ENCODE peak calls at places on chromosomes 4 and X, in nine cellular contexts. One of them, this sample, is unnamed.

GRCh38 chr4:26325191-26325590 is 4.4 kb downstream of the RBPJ start:
- DNase-seq in AG09309: no peak
- DNase-seq in heart left ventricle: no peak
- DNase-seq in cardiac muscle cell: peak; percentile 50
- DNase-seq in breast epithelium: no peak
- DNase-seq in GM20000: peak; percentile 32
- DNase-seq in fibroblast of lung: peak; percentile 74
- DNase-seq in right atrium auricular region: no peak
- DNase-seq in H9: no peak
- DNase-seq in this sample: no peak

GRCh38 chrX:40098264-40099045 is 697 bp upstream of the BCOR start:
- DNase-seq in fibroblast of lung: peak; percentile 39
- DNase-seq in heart left ventricle: peak; percentile 49
- DNase-seq in right atrium auricular region: no peak
- DNase-seq in H9: peak; percentile 80
- DNase-seq in breast epithelium: no peak
- DNase-seq in cardiac muscle cell: peak; percentile 63
- DNase-seq in GM20000: peak; percentile 61
- DNase-seq in AG09309: no peak
- DNase-seq in this sample: no peak

GRCh38 chrX:17488036-17488435 is 113.0 kb downstream of the NHS start:
- DNase-seq in AG09309: no peak
- DNase-seq in breast epithelium: no peak
- DNase-seq in H9: no peak
- DNase-seq in GM20000: no peak
- DNase-seq in right atrium auricular region: no peak
- DNase-seq in fibroblast of lung: no peak
- DNase-seq in cardiac muscle cell: peak; percentile 67
- DNase-seq in heart left ventricle: no peak
- DNase-seq in this sample: no peak

GRCh38 chr4:112213850-112214249 is 17.7 kb upstream of the AP1AR start:
- DNase-seq in breast epithelium: no peak
- DNase-seq in heart left ventricle: no peak
- DNase-seq in right atrium auricular region: no peak
- DNase-seq in GM20000: no peak
- DNase-seq in H9: no peak
- DNase-seq in fibroblast of lung: peak; percentile 94
- DNase-seq in AG09309: peak; percentile 63
- DNase-seq in cardiac muscle cell: peak; percentile 83
- DNase-seq in this sample: no peak

GRCh38 chr4:16908377-16909021 is 10.1 kb upstream of the LDB2 start:
- DNase-seq in AG09309: no peak
- DNase-seq in cardiac muscle cell: no peak
- DNase-seq in breast epithelium: no peak
- DNase-seq in H9: peak; percentile 54
- DNase-seq in fibroblast of lung: no peak
- DNase-seq in GM20000: no peak
- DNase-seq in heart left ventricle: no peak
- DNase-seq in right atrium auricular region: no peak
- DNase-seq in this sample: no peak

GRCh38 chr4:157080605-157081004 is 4.7 kb downstream of the GLRB start:
- DNase-seq in fibroblast of lung: peak; percentile 15
- DNase-seq in right atrium auricular region: no peak
- DNase-seq in H9: no peak
- DNase-seq in breast epithelium: no peak
- DNase-seq in cardiac muscle cell: no peak
- DNase-seq in AG09309: no peak
- DNase-seq in GM20000: no peak
- DNase-seq in heart left ventricle: no peak
- DNase-seq in this sample: no peak

GRCh38 chrX:119996069-119996468 is 52.5 kb upstream of the NKAP start:
- DNase-seq in fibroblast of lung: no peak
- DNase-seq in right atrium auricular region: no peak
- DNase-seq in AG09309: no peak
- DNase-seq in GM20000: no peak
- DNase-seq in H9: no peak
- DNase-seq in heart left ventricle: no peak
- DNase-seq in breast epithelium: no peak
- DNase-seq in cardiac muscle cell: no peak
- DNase-seq in this sample: no peak

GRCh38 chr4:122259849-122260248 is 107.7 kb downstream of the BLTP1 start:
- DNase-seq in right atrium auricular region: no peak
- DNase-seq in AG09309: no peak
- DNase-seq in fibroblast of lung: no peak
- DNase-seq in breast epithelium: no peak
- DNase-seq in H9: no peak
- DNase-seq in heart left ventricle: no peak
- DNase-seq in GM20000: no peak
- DNase-seq in cardiac muscle cell: no peak
- DNase-seq in this sample: no peak

GRCh38 chrX:44621088-44621487 is 78.4 kb upstream of the FUNDC1 start:
- DNase-seq in GM20000: no peak
- DNase-seq in AG09309: no peak
- DNase-seq in cardiac muscle cell: no peak
- DNase-seq in H9: no peak
- DNase-seq in fibroblast of lung: no peak
- DNase-seq in heart left ventricle: no peak
- DNase-seq in right atrium auricular region: no peak
- DNase-seq in breast epithelium: no peak
- DNase-seq in this sample: no peak

DNA sequence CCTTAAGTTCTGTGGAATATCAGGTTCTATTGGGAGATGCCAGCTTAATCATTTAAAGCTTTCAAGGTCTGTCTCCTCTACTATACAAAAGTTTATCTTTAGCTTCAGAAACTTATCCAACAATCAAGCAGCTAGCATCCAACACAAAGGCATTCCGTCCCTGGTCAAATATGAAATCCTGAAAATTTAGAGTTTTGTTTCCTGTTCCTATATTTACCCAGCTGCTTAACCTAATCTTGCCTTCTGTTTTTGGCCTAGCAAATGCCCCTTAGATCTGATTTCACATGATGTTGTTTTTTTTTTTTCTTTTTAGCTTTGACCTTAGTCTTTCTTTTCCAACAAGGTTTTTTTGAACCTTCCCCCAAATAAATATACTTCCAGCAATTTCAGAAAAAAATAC is 33.8 kb downstream of the FAM13A start:
- DNase-seq in heart left ventricle: no peak
- DNase-seq in fibroblast of lung: no peak
- DNase-seq in AG09309: no peak
- DNase-seq in cardiac muscle cell: no peak
- DNase-seq in GM20000: no peak
- DNase-seq in H9: no peak
- DNase-seq in right atrium auricular region: no peak
- DNase-seq in breast epithelium: no peak
- DNase-seq in this sample: no peak
- TF ChIP-seq CTCF in heart left ventricle: no peak
- TF ChIP-seq CTCF in fibroblast of lung: no peak
- TF ChIP-seq CTCF in AG09309: no peak
- TF ChIP-seq CTCF in cardiac muscle cell: no peak
- TF ChIP-seq CTCF in GM20000: no peak
- TF ChIP-seq CTCF in H9: no peak
- TF ChIP-seq CTCF in right atrium auricular region: no peak
- TF ChIP-seq CTCF in breast epithelium: no peak
- TF ChIP-seq CTCF in this sample: no peak

GRCh38 chr4:182803235-182803634 is 114.0 kb downstream of the DCTD start:
- DNase-seq in breast epithelium: no peak
- DNase-seq in cardiac muscle cell: no peak
- DNase-seq in GM20000: no peak
- DNase-seq in heart left ventricle: no peak
- DNase-seq in fibroblast of lung: no peak
- DNase-seq in AG09309: no peak
- DNase-seq in right atrium auricular region: no peak
- DNase-seq in H9: no peak
- DNase-seq in this sample: no peak
- TF ChIP-seq CTCF in breast epithelium: no peak
- TF ChIP-seq CTCF in cardiac muscle cell: no peak
- TF ChIP-seq CTCF in GM20000: no peak
- TF ChIP-seq CTCF in heart left ventricle: no peak
- TF ChIP-seq CTCF in fibroblast of lung: no peak
- TF ChIP-seq CTCF in AG09309: no peak
- TF ChIP-seq CTCF in right atrium auricular region: no peak
- TF ChIP-seq CTCF in H9: no peak
- TF ChIP-seq CTCF in this sample: no peak

DNA sequence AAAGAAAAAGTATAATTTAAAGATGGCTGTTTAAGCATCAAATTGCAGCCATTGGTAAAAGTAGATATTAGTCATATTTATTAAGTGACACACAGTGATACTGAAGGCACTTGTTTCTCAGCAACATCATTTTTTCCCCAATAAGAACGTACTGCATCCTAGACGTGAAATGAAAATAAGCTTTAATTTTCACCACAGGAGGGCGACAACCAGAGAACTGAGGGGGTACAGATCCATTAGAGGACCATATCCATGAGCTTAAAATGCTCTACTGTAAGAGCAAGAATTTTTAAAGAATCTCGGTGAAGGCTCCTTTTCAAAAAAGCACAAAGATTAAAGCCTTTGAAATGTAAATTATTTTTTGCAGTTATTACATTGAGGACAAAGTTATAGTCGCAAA is 33.4 kb downstream of the FRG1 start:
- DNase-seq in GM20000: peak; percentile 25
- DNase-seq in cardiac muscle cell: peak; percentile 2
- DNase-seq in right atrium auricular region: no peak
- DNase-seq in H9: no peak
- DNase-seq in fibroblast of lung: peak; percentile 2
- DNase-seq in heart left ventricle: no peak
- DNase-seq in breast epithelium: no peak
- DNase-seq in AG09309: no peak
- DNase-seq in this sample: no peak
- TF ChIP-seq CTCF in GM20000: peak; percentile 30
- TF ChIP-seq CTCF in cardiac muscle cell: no peak
- TF ChIP-seq CTCF in right atrium auricular region: no peak
- TF ChIP-seq CTCF in H9: peak; percentile 14
- TF ChIP-seq CTCF in fibroblast of lung: peak; percentile 21
- TF ChIP-seq CTCF in heart left ventricle: peak; percentile 18
- TF ChIP-seq CTCF in breast epithelium: no peak
- TF ChIP-seq CTCF in AG09309: peak; percentile 26
- TF ChIP-seq CTCF in this sample: no peak

DNA sequence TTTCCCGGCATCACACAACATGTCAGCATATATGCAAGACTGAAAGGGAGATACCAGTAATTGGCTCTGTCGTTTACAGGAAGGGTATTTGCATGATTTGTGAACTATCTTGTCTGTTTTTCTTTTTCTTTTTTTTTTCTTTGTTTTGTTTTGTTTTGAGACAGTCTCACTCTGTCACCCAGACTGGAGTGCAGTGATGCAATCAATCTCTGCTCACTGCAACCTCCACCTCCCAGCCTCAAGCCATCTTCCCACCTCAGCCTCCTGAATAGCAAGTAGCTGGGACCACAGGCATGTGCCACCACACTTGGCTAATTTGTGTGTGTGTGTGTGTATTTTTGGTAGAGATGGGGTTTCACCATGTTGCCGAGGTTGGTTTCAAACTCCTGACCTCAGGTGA is 262.7 kb upstream of the F9 start:
- DNase-seq in cardiac muscle cell: no peak
- DNase-seq in GM20000: no peak
- DNase-seq in heart left ventricle: no peak
- DNase-seq in breast epithelium: no peak
- DNase-seq in H9: no peak
- DNase-seq in fibroblast of lung: no peak
- DNase-seq in right atrium auricular region: no peak
- DNase-seq in AG09309: no peak
- DNase-seq in this sample: no peak
- TF ChIP-seq CTCF in cardiac muscle cell: no peak
- TF ChIP-seq CTCF in GM20000: no peak
- TF ChIP-seq CTCF in heart left ventricle: no peak
- TF ChIP-seq CTCF in breast epithelium: no peak
- TF ChIP-seq CTCF in H9: no peak
- TF ChIP-seq CTCF in fibroblast of lung: no peak
- TF ChIP-seq CTCF in right atrium auricular region: no peak
- TF ChIP-seq CTCF in AG09309: no peak
- TF ChIP-seq CTCF in this sample: no peak

This sample was measured in mesothelial cell of epicardium.